ENCODE peak calls at places on chromosomes 16 and 17, in six cellular contexts. U is HFFc6, H is ovary, A is foreskin fibroblast, V is PC-9, Q is heart right ventricle. G is an unnamed sample.

GRCh38 chr17:61400058-61400785 is 579 bp downstream of the TBX2 start:
- DNase-seq in H (peak; percentile 53), Q (no peak), A (peak; percentile 45), U (no peak), V (peak; percentile 68), G (no peak)

GRCh38 chr16:21183995-21184394 is 25.5 kb downstream of the LDAF1 start:
- DNase-seq in V (no peak), U (no peak), H (no peak), A (no peak), Q (no peak), G (no peak)

GRCh38 chr16:69829338-69829737 is 67.2 kb downstream of the WWP2 start:
- DNase-seq in H (no peak), A (no peak), U (no peak), V (no peak), Q (no peak), G (no peak)

GRCh38 chr17:74758846-74759163 is 10.4 kb downstream of the NHERF1 start:
- DNase-seq in H (no peak), V (peak; percentile 31), A (no peak), Q (no peak), U (no peak), G (no peak)

GRCh38 chr16:68488559-68488958 is 40.3 kb upstream of the SMPD3 start:
- DNase-seq in U (no peak), H (no peak), V (no peak), A (no peak), Q (no peak), G (no peak)

GRCh38 chr16:71593048-71593999 is 16.4 kb upstream of the TAT start:
- DNase-seq in A (no peak), V (no peak), H (no peak), Q (no peak), U (no peak), G (no peak)

GRCh38 chr17:70987867-70988340 is 818.6 kb downstream of the KCNJ2 start:
- DNase-seq in U (no peak), Q (no peak), V (no peak), H (no peak), A (no peak), G (no peak)

GRCh38 chr17:38585056-38585804 is 20.5 kb downstream of the SRCIN1 start:
- DNase-seq in A (no peak), H (no peak), Q (no peak), U (no peak), V (peak; percentile 55), G (no peak)

GRCh38 chr17:78121801-78122220 is 6.7 kb downstream of the TMC6 start:
- DNase-seq in U (no peak), A (no peak), H (no peak), Q (peak; percentile 9), V (no peak), G (no peak)

GRCh38 chr16:8890549-8890921 is 8.4 kb downstream of the LITAFD start:
- DNase-seq in Q (no peak), A (no peak), H (no peak), U (no peak), V (no peak), G (no peak)

GRCh38 chr17:58262149-58262548 is 18.6 kb downstream of the MPO start:
- DNase-seq in Q (no peak), H (no peak), U (no peak), A (no peak), V (no peak), G (no peak)

GRCh38 chr17:18925187-18925586 is 26.8 kb upstream of the SLC5A10 start:
- DNase-seq in U (no peak), V (no peak), H (no peak), A (no peak), Q (no peak), G (no peak)

GRCh38 chr16:63530208-63530607 is 1494.0 kb upstream of the CDH8 start:
- DNase-seq in H (no peak), V (no peak), Q (no peak), U (no peak), A (no peak), G (no peak)

GRCh38 chr16:25027781-25028180 is 12.6 kb upstream of the ARHGAP17 start:
- DNase-seq in A (no peak), V (no peak), H (no peak), Q (no peak), U (no peak), G (no peak)

GRCh38 chr16:19127674-19128131 is 13.9 kb downstream of the ITPRIPL2 start:
- DNase-seq in V (no peak), A (no peak), H (no peak), Q (no peak), U (no peak), G (no peak)

GRCh38 chr17:9239821-9240658 is 218.7 kb downstream of the NTN1 start:
- DNase-seq in V (peak; percentile 51), A (peak; percentile 48), Q (peak; percentile 82), H (peak; percentile 87), U (no peak), G (no peak)

GRCh38 chr17:19762515-19762961 is 14.4 kb upstream of the ALDH3A1 start:
- DNase-seq in V (peak; percentile 79), A (peak; percentile 41), H (peak; percentile 85), U (peak; percentile 59), Q (peak; percentile 77), G (no peak)

GRCh38 chr17:4536742-4537411 is 18.3 kb downstream of the MYBBP1A start:
- DNase-seq in H (peak; percentile 43), V (no peak), U (no peak), Q (peak; percentile 44), A (no peak), G (no peak)

GRCh38 chr17:73362697-73363096 is 50.9 kb upstream of the CDC42EP4 start:
- DNase-seq in A (no peak), V (no peak), H (no peak), U (no peak), Q (no peak), G (no peak)

GRCh38 chr17:73359987-73360410 is 48.2 kb upstream of the CDC42EP4 start:
- DNase-seq in V (peak; percentile 87), Q (peak; percentile 64), A (no peak), U (no peak), H (no peak), G (no peak)

GRCh38 chr17:73358668-73359067 is 46.9 kb upstream of the CDC42EP4 start:
- DNase-seq in H (no peak), Q (peak; percentile 52), U (no peak), A (no peak), V (no peak), G (no peak)

GRCh38 chr17:73359255-73359816 is 47.5 kb upstream of the CDC42EP4 start:
- DNase-seq in A (no peak), U (no peak), V (no peak), H (no peak), Q (no peak), G (no peak)

DNA sequence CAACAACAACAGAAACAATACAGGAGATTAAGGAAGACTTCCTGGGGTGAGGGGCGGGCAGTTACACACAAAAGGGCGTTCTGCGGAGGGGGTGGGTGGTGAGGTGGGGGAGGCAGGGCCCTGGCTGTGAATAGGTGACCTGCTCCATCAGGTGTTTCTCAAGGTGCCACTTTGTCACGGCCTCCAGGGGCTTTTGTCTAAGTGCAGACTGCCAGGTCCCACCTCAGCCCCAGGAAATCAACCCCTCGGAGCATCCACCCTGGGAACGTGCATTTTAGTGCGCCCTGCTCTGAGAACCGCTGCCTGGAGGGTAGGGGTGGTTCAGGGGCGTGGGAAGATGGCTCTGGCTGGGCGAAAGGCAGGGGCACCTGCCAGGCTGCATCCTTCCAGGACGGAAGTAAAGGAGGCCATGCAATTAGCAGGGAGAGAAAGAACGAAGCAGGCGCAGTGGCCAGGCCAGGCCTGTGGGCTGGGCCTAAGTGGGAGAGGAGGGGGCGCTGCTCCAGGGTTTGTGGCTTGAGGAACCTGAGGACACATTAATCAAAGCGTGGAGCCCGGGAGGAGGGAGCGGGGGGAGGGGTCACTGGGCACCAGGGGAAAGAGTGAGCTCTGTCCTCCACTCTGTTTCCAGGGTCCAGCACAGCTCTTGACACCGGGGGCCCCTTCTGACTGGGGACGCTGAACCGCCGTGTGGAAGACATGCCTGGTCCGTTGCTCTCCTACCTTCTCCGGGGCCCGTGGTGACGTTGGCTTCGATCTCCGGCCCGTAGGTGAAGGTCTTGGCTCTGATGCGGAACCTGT is 49.4 kb upstream of the CDC42EP4 start:
- DNase-seq in V (no peak), U (no peak), H (no peak), Q (no peak), A (no peak), G (no peak)
- TF ChIP-seq CTCF in V (no peak), U (no peak), H (no peak), Q (no peak), A (no peak), G (no peak)

DNA sequence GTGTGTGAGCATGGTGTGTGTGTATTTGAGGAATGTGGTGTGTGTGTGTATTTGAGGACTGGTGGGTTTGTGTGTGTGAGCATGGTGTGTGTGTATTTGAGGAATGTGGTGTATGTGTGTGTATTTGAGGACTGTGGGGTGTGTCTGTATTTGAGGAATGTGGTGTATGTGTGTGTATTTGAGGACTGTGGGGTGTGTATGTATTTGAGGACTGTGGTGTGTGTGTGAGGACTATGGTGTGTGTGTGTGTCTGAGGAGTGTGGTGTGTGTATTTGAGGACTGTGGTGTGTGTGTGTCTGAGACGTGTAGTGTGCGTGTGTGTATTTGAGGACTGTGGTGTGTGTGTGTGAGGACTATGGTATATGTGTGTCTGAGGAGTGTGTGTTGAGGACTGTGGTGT is 18.0 kb upstream of the CACNG1 start:
- DNase-seq in U (no peak), H (no peak), A (no peak), Q (no peak), V (no peak), G (no peak)
- TF ChIP-seq CTCF in U (no peak), H (no peak), A (no peak), Q (no peak), V (no peak), G (no peak)

DNA sequence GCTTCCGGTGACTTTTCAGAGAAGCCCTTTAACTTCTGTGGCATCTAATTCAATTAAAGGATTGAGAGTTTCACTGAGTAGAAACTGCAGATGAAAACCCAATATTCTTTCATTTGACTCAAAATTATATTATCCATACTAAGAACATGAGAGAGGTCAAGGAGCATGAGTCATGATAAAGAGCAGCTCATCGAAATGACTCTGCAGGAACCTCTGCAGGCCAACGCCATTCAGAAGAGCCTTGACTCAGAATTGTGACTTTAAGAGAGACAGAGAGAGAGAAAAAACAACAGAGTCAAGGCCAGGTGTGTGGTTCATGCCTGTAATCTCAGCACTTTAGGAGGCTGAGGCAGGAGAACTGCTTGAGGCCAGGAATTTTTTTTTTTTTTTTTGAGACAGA is 417.2 kb upstream of the XYLT1 start:
- DNase-seq in Q (no peak), H (no peak), V (no peak), U (no peak), A (no peak), G (no peak)
- TF ChIP-seq CTCF in Q (no peak), H (no peak), V (no peak), U (no peak), A (no peak), G (no peak)

DNA sequence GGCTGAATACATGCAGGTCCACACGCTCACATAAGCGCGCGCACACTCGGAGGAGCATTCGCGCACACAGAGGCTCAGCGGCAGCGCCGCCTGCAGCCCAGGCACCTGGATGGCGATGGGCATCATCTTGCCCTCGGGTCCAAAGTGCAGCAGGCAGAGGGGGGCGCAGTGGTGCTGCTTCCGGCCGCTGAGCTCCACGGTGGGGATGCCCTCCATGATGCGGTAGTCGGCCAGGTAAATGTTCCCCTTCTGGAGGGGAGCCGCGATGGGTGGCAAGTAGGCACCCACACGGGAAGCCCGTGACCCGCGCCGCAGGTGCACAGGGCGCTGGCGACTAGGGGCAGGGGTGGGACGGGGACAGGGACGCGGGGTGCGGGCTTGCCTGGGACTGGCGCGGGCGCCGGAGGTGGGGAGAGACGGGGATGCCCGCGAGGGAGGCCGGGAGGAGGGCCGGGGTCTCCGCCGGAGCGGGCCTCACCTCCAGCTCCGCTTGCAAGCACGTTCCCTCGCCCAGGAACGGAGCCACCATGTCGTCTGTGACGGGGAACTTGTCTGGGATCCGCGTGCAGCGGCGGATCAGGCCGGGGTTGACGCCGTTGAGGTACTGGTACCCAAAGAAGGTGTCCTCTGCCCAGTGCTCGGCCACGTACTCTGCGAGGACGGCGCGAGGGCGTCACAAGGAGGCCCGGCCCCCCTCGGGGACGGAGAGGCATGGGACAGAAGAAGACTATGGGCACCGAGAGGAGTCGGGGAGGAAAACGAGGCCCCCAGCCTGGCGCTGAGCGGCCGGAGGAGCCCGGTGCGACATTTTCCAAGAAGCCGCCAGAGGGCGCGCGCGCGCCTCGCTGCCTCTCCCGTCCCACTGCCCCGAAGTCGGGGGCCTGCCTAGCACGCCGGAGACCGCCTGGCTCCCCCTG is 8.0 kb downstream of the ALOX12B start:
- DNase-seq in H (peak; percentile 80), Q (peak; percentile 78), A (peak; percentile 31), U (no peak), V (peak; percentile 78), G (no peak)
- TF ChIP-seq CTCF in H (peak; percentile 80), Q (peak; percentile 96), A (peak; percentile 80), U (peak; percentile 85), V (peak; percentile 81), G (peak; percentile 88)